ENCODE peak calls at places on chromosomes 12 and 14, in four cellular contexts. X is HepG2, Z is stomach, V is K562. E is an unnamed sample. For H3K4me1, the result is how much of the 10 kb centered on the place peaks cover.

GRCh38 chr12:75550401-75550851 is 39.0 kb upstream of the KRR1 start:
- DNase-seq in V (no peak), X (no peak), Z (peak), E (no peak)

GRCh38 chr12:95551305-95551704 is at the start of gene USP44:
- DNase-seq in V (peak), Z (no peak), X (no peak), E (no peak)

GRCh38 chr14:86826641-86827040 is 1166.3 kb downstream of the GALC start:
- DNase-seq in Z (no peak), V (no peak), X (no peak), E (no peak)

GRCh38 chr12:132014092-132014914 is 64.6 kb downstream of the EP400 start:
- DNase-seq in Z (no peak), V (no peak), X (no peak), E (no peak)

GRCh38 chr12:6200266-6201198 is at the start of gene CD9:
- DNase-seq in X (no peak), Z (peak), V (peak), E (peak)

GRCh38 chr14:22726012-22726411 is 40.5 kb upstream of the OXA1L start:
- DNase-seq in Z (no peak), X (no peak), V (no peak), E (no peak)

GRCh38 chr14:21734457-21735074 is 60.9 kb upstream of the OR4E1 start:
- DNase-seq in X (peak), V (peak), Z (no peak), E (no peak)

GRCh38 chr12:58148976-58149375 is 207.6 kb downstream of the ATP23 start:
- DNase-seq in X (no peak), Z (no peak), V (no peak), E (no peak)

GRCh38 chr14:61965030-61965745 is 203.0 kb downstream of the SNAPC1 start:
- DNase-seq in Z (no peak), X (peak), V (no peak), E (no peak)

GRCh38 chr12:125685885-125686284 is 620.6 kb downstream of the AACS start:
- DNase-seq in X (no peak), V (no peak), Z (no peak), E (no peak)

GRCh38 chr14:24634158-24634557 is at the start of gene GZMB:
- DNase-seq in V (no peak), Z (peak), X (no peak), E (peak)

GRCh38 chr14:60647081-60647836 is 2.0 kb downstream of the SIX1 start:
- DNase-seq in V (no peak), Z (no peak), X (peak), E (no peak)

GRCh38 chr12:105385141-105385540 is 54.6 kb downstream of the C12orf75 start:
- DNase-seq in Z (no peak), X (no peak), V (no peak), E (no peak)

GRCh38 chr12:32230607-32230982 is 123.9 kb downstream of the BICD1 start:
- DNase-seq in X (no peak), V (no peak), Z (no peak), E (no peak)

GRCh38 chr12:113876160-113876559 is 90.0 kb downstream of the RBM19 start:
- DNase-seq in Z (no peak), X (no peak), V (no peak), E (no peak)

GRCh38 chr12:59499774-59500173 is 96.1 kb upstream of the SLC16A7 start:
- DNase-seq in X (no peak), V (no peak), Z (no peak), E (no peak)

GRCh38 chr12:27177716-27178115 is 66.4 kb upstream of the STK38L start:
- DNase-seq in X (no peak), Z (no peak), V (no peak), E (no peak)

GRCh38 chr14:58907803-58908202 is 270.0 kb downstream of the DACT1 start:
- DNase-seq in Z (no peak), V (no peak), X (no peak), E (no peak)

GRCh38 chr12:94289551-94290312 is 141.4 kb downstream of the PLXNC1 start:
- DNase-seq in Z (no peak), V (peak), X (no peak), E (no peak)

GRCh38 chr12:77847665-77848431 is 17.2 kb downstream of the NAV3 start:
- DNase-seq in X (no peak), V (no peak), Z (no peak), E (no peak)

GRCh38 chr12:57416039-57416996 is 14.5 kb downstream of the R3HDM2 start:
- DNase-seq in Z (no peak), X (no peak), V (no peak), E (no peak)

GRCh38 chr12:124030510-124030909 is 57.5 kb downstream of the ZNF664 start:
- DNase-seq in V (peak), Z (no peak), X (no peak), E (no peak)

GRCh38 chr12:92629349-92630065 is 73.3 kb upstream of the PLEKHG7 start:
- DNase-seq in V (peak), Z (peak), X (no peak), E (no peak)

GRCh38 chr14:38207342-38207741 is 362 bp upstream of the SSTR1 start:
- DNase-seq in V (no peak), Z (no peak), X (no peak), E (no peak)

DNA sequence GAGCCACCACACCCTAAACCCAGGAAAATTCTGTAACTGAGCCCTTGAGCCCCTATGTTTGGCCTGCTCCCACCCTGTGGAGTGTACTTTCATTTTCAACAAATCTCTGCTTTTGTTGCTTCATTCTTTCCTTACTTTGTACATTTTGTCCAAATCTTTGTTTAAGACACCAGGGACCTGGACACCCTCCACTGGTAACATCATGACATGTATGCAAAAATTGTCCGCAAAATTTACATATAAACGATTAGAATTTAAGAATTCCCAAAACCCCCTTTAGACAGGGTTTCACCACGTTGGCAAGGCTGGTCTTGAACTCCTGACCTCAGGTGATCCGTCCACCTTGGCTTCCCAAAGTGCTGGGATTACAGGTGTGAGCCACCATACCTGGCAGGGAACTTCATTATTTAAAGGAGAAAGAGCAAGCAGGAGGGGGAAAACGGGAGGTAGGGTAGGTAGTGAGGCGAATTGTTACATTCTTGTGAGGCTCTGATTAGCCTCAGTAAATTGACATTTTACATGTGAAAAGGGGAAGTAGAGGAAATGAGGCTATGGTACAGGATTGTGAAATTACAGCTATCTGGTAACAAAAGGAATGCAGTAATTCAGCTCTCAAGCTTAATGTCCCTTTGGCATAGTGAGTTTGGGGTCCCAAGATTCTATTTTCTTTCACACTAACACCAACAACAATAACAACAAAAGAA is 27.6 kb downstream of the TUBA1A start:
- DNase-seq in X (no peak), Z (no peak), V (peak), E (no peak)
- TF ChIP-seq POLR2A in X (no peak), Z (no peak), V (peak), E (no peak)

DNA sequence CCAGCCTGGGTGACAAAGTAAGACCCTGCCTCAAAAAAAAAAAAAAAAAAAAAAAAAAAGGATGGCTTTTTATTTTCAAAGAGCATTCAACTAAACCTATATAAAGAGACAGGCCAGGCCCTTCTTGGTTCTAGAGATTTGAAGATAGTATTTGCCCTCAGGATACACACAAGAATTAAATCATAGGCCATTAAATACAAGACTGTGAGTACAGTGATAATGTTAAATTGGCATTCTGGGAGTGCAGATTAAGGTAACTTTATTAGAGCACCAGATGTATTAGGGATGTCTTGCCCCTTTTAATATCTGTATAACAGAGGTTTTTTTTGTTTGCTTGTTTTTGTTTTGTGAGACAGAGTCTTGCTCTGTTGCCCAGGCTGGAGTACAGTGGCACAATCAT is 61.3 kb downstream of the ATF7IP start:
- DNase-seq in X (no peak), Z (no peak), V (no peak), E (no peak)
- H3K4me1 ChIP-seq in X (under half), Z (under half), V (under half), E (under half)

DNA sequence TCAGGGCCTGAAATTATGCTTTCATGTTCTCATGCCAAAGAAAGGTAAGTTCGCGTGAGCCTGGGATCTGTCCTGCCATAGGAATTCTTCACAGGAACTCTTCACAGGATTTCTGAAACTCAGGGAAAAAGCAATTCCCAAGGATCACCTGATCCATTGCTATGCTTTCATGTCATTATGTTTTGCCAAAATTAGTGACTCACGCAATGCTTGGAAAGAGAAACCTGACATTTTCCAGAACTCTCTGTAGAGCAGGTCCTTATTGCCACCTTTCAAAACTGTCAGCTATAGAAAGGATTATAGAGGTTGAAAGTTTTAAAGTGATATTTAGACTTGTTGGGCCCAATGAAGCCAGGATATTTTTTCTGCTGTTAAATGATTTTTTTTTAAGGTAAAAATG is 6.3 kb upstream of the KCNJ8 start:
- DNase-seq in Z (no peak), X (no peak), V (no peak), E (no peak)
- TF ChIP-seq POLR2AphosphoS5 in Z (peak), X (no peak), V (no peak), E (peak)

DNA sequence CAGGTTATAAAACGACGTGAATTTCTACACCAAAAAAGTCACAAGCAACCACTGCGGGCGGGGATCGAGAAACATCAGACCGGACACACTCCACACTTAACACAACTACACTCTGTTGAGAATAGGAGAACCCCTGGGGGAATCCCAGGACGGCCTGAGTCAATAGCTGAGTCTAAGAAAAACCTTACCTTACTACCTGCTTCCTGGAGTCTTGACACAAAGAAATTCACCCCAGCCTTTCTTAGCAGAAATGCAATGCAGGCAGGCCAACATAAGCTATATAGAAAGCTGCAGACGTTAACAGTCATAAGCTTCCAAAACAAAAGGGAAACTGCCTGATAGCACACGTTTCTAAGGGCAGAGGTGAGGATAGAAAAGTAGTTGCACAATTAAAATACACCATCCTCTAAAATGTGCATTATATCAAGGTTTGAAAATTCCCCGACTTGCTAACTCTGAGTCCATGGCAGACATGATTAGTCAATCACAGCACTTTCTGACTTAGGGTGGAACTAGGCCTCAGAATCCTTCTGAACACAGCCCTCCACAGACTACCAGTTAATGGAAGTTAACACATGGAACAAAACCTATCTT is 68.0 kb downstream of the CCDC88C start:
- DNase-seq in Z (no peak), V (no peak), X (no peak), E (no peak)
- TF ChIP-seq POLR2A in Z (no peak), V (no peak), X (no peak), E (no peak)

GRCh38 chr14:80930836-80931389 is 10.6 kb downstream of the CEP128 start:
- DNase-seq in V (no peak), Z (no peak), X (no peak), E (peak)
- H3K4me1 ChIP-seq in V (under half), Z (under half), X (under half), E (under half)

GRCh38 chr14:76902591-76902990 is 76.4 kb downstream of the LRRC74A start:
- DNase-seq in Z (no peak), V (no peak), X (no peak), E (no peak)
- TF ChIP-seq POLR2AphosphoS5 in Z (no peak), V (no peak), X (no peak), E (no peak)